ENCODE peak calls at places on chromosomes 12 and 14, in four cellular contexts. C, E, D and V are unnamed samples.

GRCh38 chr12:121533391-121534090 is 47.3 kb downstream of the KDM2B start:
- DNase-seq in C (no peak), E (no peak), D (no peak), V (no peak)

GRCh38 chr14:26276757-26277156 is 321.1 kb downstream of the NOVA1 start:
- DNase-seq in C (peak), E (no peak), D (no peak), V (no peak)

GRCh38 chr12:104630230-104630670 is 173.5 kb downstream of the CHST11 start:
- DNase-seq in C (no peak), E (no peak), D (no peak), V (no peak)

GRCh38 chr12:3694673-3695072 is 58.2 kb downstream of the CRACR2A start:
- DNase-seq in C (no peak), E (no peak), D (no peak), V (no peak)

GRCh38 chr14:89792489-89793366 is 161.8 kb downstream of the EFCAB11 start:
- DNase-seq in C (no peak), E (no peak), D (no peak), V (no peak)

GRCh38 chr14:90034835-90035525 is 26.8 kb upstream of the KCNK13 start:
- DNase-seq in C (no peak), E (no peak), D (peak), V (no peak)

GRCh38 chr12:11672361-11672760 is 22.9 kb downstream of the ETV6 start:
- DNase-seq in C (no peak), E (no peak), D (no peak), V (peak)

GRCh38 chr14:81127785-81128184 is 93.0 kb downstream of the GTF2A1 start:
- DNase-seq in C (no peak), E (no peak), D (no peak), V (no peak)

GRCh38 chr12:121484967-121485366 is 85.0 kb downstream of the RNF34 start:
- DNase-seq in C (no peak), E (peak), D (no peak), V (no peak)

GRCh38 chr14:23009939-23010718 is at the start of gene C14orf93:
- DNase-seq in C (peak), E (peak), D (no peak), V (peak)

GRCh38 chr14:23006544-23007419 is 3.2 kb downstream of the C14orf93 start:
- DNase-seq in C (peak), E (peak), D (peak), V (peak)

GRCh38 chr14:23005861-23006534 is 3.9 kb downstream of the C14orf93 start:
- DNase-seq in C (no peak), E (no peak), D (no peak), V (no peak)

GRCh38 chr14:23009483-23009938 is 432 bp downstream of the C14orf93 start:
- DNase-seq in C (no peak), E (no peak), D (no peak), V (no peak)

GRCh38 chr14:23008836-23009235 is 1.1 kb downstream of the C14orf93 start:
- DNase-seq in C (no peak), E (no peak), D (no peak), V (no peak)
- TF ChIP-seq USF2 in C (no peak), E (no peak), D (no peak), V (no peak)

GRCh38 chr12:95966287-95966870 is 23.2 kb downstream of the AMDHD1 start:
- DNase-seq in C (no peak), E (peak), D (no peak), V (peak)

GRCh38 chr12:95974358-95974757 is 21.8 kb downstream of the HAL start:
- DNase-seq in C (no peak), E (peak), D (no peak), V (no peak)

GRCh38 chr12:95972832-95973465 is 23.2 kb downstream of the HAL start:
- DNase-seq in C (no peak), E (no peak), D (no peak), V (no peak)

GRCh38 chr12:95967301-95967700 is 24.2 kb downstream of the AMDHD1 start:
- DNase-seq in C (no peak), E (no peak), D (no peak), V (no peak)

GRCh38 chr12:95970905-95971304 is 25.2 kb downstream of the HAL start:
- DNase-seq in C (no peak), E (no peak), D (no peak), V (no peak)
- TF ChIP-seq PBX3 in C (no peak), E (no peak), D (no peak), V (no peak)

DNA sequence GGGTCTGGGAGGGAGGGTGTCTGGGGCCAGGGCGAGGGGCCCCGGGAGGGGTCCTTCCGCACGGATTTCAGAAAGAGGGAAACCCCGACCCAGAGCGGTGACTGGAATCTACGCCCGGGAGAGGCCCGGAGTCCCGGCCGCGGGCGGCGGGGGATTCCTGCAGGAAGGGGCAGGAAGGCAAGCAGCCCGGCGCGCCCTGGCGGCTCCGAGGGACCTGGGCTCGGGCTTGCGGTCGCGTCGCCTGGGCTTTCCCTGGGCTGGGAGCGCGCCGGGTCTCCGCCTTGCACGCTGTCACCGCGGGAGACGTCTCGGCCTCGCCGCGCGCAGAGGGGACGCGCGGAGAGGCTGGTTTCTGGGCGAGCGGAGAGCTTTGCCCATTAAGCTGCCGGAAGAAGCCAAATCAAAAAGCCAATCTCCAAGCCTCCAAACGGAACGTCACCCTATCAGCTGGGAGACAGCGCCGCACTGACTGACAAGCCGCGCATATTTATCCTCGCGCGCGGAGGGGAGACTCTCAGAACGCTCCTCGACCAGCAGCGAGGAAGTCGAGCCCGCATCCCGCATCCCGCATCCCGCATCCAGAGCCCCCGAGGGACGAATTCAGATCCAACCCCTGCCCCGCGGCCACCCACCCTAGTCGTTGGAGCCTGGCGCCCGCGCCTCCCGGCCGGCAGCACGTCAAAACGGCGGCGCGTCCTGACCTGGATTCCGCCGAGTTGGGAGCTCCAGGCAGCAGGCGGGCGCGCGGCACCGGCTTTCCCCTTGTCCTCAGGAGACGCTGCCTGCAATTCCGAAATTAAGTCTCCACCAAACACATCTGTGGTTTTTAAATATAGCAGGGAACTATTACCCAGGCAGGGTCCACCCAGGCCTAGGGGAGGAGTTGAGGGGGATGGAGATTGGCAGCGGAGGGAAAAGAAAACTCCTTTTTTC is at the start of gene SLC8A3:
- DNase-seq in C (peak), E (no peak), D (no peak), V (peak)
- TF ChIP-seq RFX5 in C (no peak), E (no peak), D (no peak), V (peak)

GRCh38 chr12:51744235-51744634 is 104.3 kb downstream of the FIGNL2 start:
- DNase-seq in C (no peak), E (peak), D (no peak), V (no peak)
- TF ChIP-seq USF2 in C (no peak), E (no peak), D (no peak), V (no peak)

DNA sequence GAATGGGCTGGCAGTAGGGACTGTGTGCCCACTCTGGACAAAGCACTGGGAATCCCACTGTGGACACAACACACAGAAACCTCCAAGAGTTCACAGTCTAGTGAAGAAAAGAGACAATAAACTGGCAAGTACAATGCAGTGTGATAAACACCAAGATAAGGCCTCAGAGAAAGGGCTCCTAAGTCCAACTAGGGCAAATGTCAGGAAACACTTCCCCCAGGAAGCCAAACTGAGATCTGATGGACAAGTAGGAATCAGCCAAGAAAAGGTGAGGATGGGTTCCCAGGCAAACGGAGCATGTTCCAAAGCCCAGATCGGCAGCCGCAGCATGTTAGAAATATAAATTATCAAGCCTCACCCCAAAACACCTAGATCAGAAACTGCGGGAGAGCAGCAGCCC is 5.4 kb downstream of the VSIG10 start:
- DNase-seq in C (no peak), E (no peak), D (no peak), V (no peak)
- TF ChIP-seq PBX3 in C (no peak), E (no peak), D (no peak), V (no peak)

GRCh38 chr12:114691810-114692557 is 8.0 kb upstream of the TBX3 start:
- DNase-seq in C (no peak), E (no peak), D (no peak), V (peak)
- TF ChIP-seq RFX5 in C (no peak), E (no peak), D (no peak), V (no peak)

GRCh38 chr14:55105991-55106390 is 23.1 kb upstream of the LGALS3 start:
- DNase-seq in C (no peak), E (no peak), D (no peak), V (no peak)

GRCh38 chr14:55111122-55111705 is 17.8 kb upstream of the LGALS3 start:
- DNase-seq in C (no peak), E (no peak), D (no peak), V (no peak)

GRCh38 chr14:55104051-55104954 is 24.7 kb upstream of the LGALS3 start:
- DNase-seq in C (peak), E (no peak), D (no peak), V (no peak)

GRCh38 chr14:55109846-55110245 is 19.2 kb upstream of the LGALS3 start:
- DNase-seq in C (no peak), E (peak), D (no peak), V (no peak)

DNA sequence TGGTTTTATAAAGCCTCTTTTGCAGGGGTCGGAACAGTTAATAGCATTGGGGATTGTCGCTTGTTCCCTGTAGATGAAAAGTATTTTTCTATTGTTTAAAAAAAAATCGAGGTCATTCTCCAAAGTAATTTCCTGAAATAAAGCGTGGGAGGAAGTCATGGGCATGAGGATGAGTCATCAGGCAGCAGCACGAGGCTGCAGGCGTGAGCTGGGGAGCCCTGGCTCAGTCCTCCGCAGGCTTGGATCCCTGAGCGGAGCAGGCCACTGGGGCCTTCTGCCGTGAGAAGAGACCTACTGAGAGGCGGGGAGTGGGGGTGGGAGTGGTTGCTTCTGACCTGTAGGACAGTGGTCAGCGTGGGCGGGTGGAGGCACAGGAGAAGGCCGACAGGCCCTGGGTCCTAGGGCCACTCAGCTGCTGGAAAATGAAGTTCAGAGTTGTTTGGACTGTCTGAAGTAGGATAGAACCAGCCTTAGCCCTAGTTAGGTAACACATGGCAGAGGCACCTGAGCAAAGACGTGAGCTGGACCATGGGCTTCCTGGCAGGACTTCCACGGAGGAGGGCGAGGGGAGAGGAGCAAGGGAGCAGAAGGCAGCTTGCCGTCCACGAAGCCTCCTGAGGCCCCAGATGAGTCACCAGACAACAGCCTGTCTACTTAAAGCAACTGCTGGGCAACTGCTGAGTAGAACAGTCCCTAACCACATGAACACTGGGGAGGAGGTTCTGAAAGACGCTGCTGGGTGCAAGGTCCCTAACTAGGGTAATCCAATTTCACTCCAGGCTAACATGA is 21.1 kb upstream of the LGALS3 start:
- DNase-seq in C (peak), E (peak), D (no peak), V (no peak)
- TF ChIP-seq USF2 in C (no peak), E (no peak), D (no peak), V (no peak)

DNA sequence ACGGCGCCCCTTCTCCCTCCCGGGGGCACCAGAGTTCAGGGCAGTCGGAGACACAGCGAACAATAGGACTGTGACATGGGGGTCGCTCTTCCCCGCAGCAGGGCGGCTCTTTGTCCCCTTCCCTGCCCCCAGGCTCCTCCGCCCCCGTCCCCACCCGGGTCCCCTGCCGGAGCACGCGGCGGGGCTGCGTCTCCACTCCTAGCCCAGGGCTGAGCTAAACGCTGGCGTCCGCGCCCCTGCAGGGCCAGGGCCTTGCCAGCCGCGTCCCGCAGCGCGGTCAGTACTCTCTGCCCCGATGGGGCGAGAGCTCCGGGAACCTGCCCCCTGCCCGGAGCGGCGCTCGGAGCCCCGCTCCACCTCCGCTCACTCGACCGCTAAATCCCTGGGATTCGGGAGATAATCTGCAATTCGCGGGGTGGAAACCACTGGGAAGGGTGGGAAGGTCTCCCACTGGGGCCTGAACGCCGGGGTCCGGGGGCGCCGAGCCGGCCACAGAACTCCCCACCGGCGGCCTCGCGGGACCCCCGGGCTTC is 825 bp upstream of the CCDC85C start:
- DNase-seq in C (peak), E (no peak), D (no peak), V (peak)
- TF ChIP-seq PBX3 in C (no peak), E (no peak), D (no peak), V (no peak)